ENCODE peak calls at places on chromosomes 13 and 19, in ten cellular contexts. I, Y, J, H, O, T, D, R, N and A are unnamed samples.

GRCh38 chr13:110705826-110706569 is at the start of gene CARS2:
- DNase-seq in I (peak), Y (peak), J (peak), H (peak), O (peak), T (peak), D (peak), R (peak), N (peak), A (peak)

GRCh38 chr19:604355-604754 is 14.7 kb downstream of the HCN2 start:
- DNase-seq in I (no peak), Y (no peak), J (no peak), H (no peak), O (no peak), T (peak), D (no peak), R (no peak), N (no peak), A (peak)

GRCh38 chr19:17389288-17389687 is 4.7 kb downstream of the CCDC194 start:
- DNase-seq in I (no peak), Y (no peak), J (no peak), H (no peak), O (no peak), T (no peak), D (no peak), R (no peak), N (no peak), A (no peak)

GRCh38 chr13:64529874-64530485 is 2700.2 kb downstream of the PCDH9 start:
- DNase-seq in I (peak), Y (no peak), J (no peak), H (no peak), O (no peak), T (no peak), D (no peak), R (no peak), N (no peak), A (peak)

GRCh38 chr19:22976248-22976647 is 26.7 kb downstream of the ZNF728 start:
- DNase-seq in I (no peak), Y (no peak), J (no peak), H (no peak), O (no peak), T (no peak), D (no peak), R (no peak), N (no peak), A (no peak)

GRCh38 chr13:29428310-29428991 is 167.0 kb downstream of the SLC7A1 start:
- DNase-seq in I (no peak), Y (no peak), J (no peak), H (no peak), O (no peak), T (no peak), D (no peak), R (peak), N (peak), A (no peak)

GRCh38 chr19:33047422-33047821 is 17.3 kb downstream of the RHPN2 start:
- DNase-seq in I (no peak), Y (no peak), J (peak), H (peak), O (no peak), T (no peak), D (no peak), R (no peak), N (no peak), A (no peak)

GRCh38 chr19:50492303-50493052 is 15.8 kb upstream of the GARIN5A start:
- DNase-seq in I (no peak), Y (no peak), J (no peak), H (peak), O (no peak), T (no peak), D (no peak), R (no peak), N (no peak), A (no peak)

GRCh38 chr19:4201798-4202197 is 19.3 kb downstream of the ANKRD24 start:
- DNase-seq in I (no peak), Y (no peak), J (no peak), H (no peak), O (no peak), T (no peak), D (no peak), R (no peak), N (no peak), A (no peak)

GRCh38 chr19:343941-344624 is 513 bp downstream of the MIER2 start:
- DNase-seq in I (peak), Y (no peak), J (no peak), H (no peak), O (no peak), T (no peak), D (no peak), R (no peak), N (no peak), A (peak)

GRCh38 chr13:27036236-27036981 is 135.2 kb downstream of the USP12 start:
- DNase-seq in I (peak), Y (no peak), J (no peak), H (no peak), O (no peak), T (no peak), D (no peak), R (no peak), N (no peak), A (no peak)

GRCh38 chr13:43397110-43397509 is 373.7 kb downstream of the DNAJC15 start:
- DNase-seq in I (peak), Y (no peak), J (no peak), H (no peak), O (no peak), T (no peak), D (no peak), R (no peak), N (no peak), A (no peak)

GRCh38 chr19:38551450-38551813 is 66.3 kb downstream of the MAP4K1 start:
- DNase-seq in I (no peak), Y (no peak), J (no peak), H (no peak), O (no peak), T (peak), D (no peak), R (no peak), N (no peak), A (peak)

GRCh38 chr19:46186101-46186716 is 38.2 kb downstream of the IGFL2 start:
- DNase-seq in I (no peak), Y (no peak), J (no peak), H (no peak), O (no peak), T (no peak), D (no peak), R (no peak), N (no peak), A (no peak)

GRCh38 chr13:67855837-67856238 is 625.7 kb upstream of the PCDH9 start:
- DNase-seq in I (no peak), Y (no peak), J (no peak), H (no peak), O (no peak), T (no peak), D (no peak), R (no peak), N (no peak), A (no peak)

GRCh38 chr13:99614465-99614885 is 113.2 kb downstream of the TM9SF2 start:
- DNase-seq in I (peak), Y (no peak), J (peak), H (no peak), O (peak), T (no peak), D (no peak), R (no peak), N (no peak), A (peak)

GRCh38 chr13:112103971-112104872 is 37.3 kb downstream of the SOX1 start:
- DNase-seq in I (no peak), Y (no peak), J (no peak), H (no peak), O (no peak), T (no peak), D (no peak), R (no peak), N (no peak), A (no peak)

GRCh38 chr19:35902870-35903475 is 644 bp downstream of the HCST start:
- DNase-seq in I (no peak), Y (no peak), J (no peak), H (no peak), O (no peak), T (no peak), D (no peak), R (no peak), N (no peak), A (no peak)

GRCh38 chr19:18108897-18109296 is 11.3 kb downstream of the MAST3 start:
- DNase-seq in I (no peak), Y (no peak), J (no peak), H (no peak), O (no peak), T (no peak), D (no peak), R (no peak), N (no peak), A (no peak)

GRCh38 chr19:33064778-33065550 is at the start of gene RHPN2:
- DNase-seq in I (peak), Y (peak), J (no peak), H (peak), O (peak), T (peak), D (no peak), R (peak), N (peak), A (peak)

GRCh38 chr13:109140054-109140776 is 510.8 kb downstream of the MYO16 start:
- DNase-seq in I (no peak), Y (no peak), J (no peak), H (no peak), O (no peak), T (no peak), D (no peak), R (no peak), N (no peak), A (no peak)

GRCh38 chr19:12224676-12225075 is 61.8 kb downstream of the ZNF136 start:
- DNase-seq in I (no peak), Y (no peak), J (no peak), H (no peak), O (no peak), T (no peak), D (no peak), R (no peak), N (no peak), A (no peak)

GRCh38 chr19:34327851-34328250 is 37.1 kb upstream of the GPI start:
- DNase-seq in I (no peak), Y (no peak), J (no peak), H (no peak), O (no peak), T (no peak), D (no peak), R (peak), N (no peak), A (no peak)

GRCh38 chr13:97274782-97275252 is 52.7 kb downstream of the MBNL2 start:
- DNase-seq in I (peak), Y (no peak), J (no peak), H (no peak), O (no peak), T (no peak), D (no peak), R (no peak), N (no peak), A (no peak)

GRCh38 chr13:75861786-75862185 is 225.7 kb downstream of the LMO7 start:
- DNase-seq in I (no peak), Y (no peak), J (no peak), H (no peak), O (no peak), T (no peak), D (no peak), R (no peak), N (no peak), A (no peak)

GRCh38 chr13:28120317-28120716 is 18.0 kb upstream of the PAN3 start:
- DNase-seq in I (no peak), Y (no peak), J (no peak), H (no peak), O (no peak), T (no peak), D (no peak), R (no peak), N (no peak), A (no peak)

GRCh38 chr19:15869109-15869555 is 28.7 kb downstream of the CYP4F2 start:
- DNase-seq in I (peak), Y (no peak), J (peak), H (no peak), O (no peak), T (no peak), D (no peak), R (no peak), N (peak), A (peak)

GRCh38 chr13:105087941-105088340 is 1447.5 kb downstream of the EFNB2 start:
- DNase-seq in I (no peak), Y (no peak), J (no peak), H (no peak), O (no peak), T (no peak), D (no peak), R (no peak), N (no peak), A (no peak)

GRCh38 chr13:112688560-112689497 is 1.0 kb upstream of the ATP11A start:
- DNase-seq in I (no peak), Y (no peak), J (no peak), H (peak), O (peak), T (no peak), D (no peak), R (no peak), N (peak), A (peak)

GRCh38 chr13:99484405-99484981 is 16.8 kb upstream of the TM9SF2 start:
- DNase-seq in I (peak), Y (no peak), J (no peak), H (no peak), O (no peak), T (no peak), D (no peak), R (no peak), N (no peak), A (no peak)

GRCh38 chr19:2308114-2308556 is at the start of gene LINGO3:
- DNase-seq in I (no peak), Y (no peak), J (no peak), H (no peak), O (no peak), T (no peak), D (no peak), R (no peak), N (peak), A (no peak)

GRCh38 chr13:41978007-41978406 is 17.1 kb upstream of the VWA8 start:
- DNase-seq in I (no peak), Y (no peak), J (no peak), H (no peak), O (no peak), T (no peak), D (no peak), R (no peak), N (no peak), A (peak)

GRCh38 chr19:906480-906879 is 6.5 kb downstream of the R3HDM4 start:
- DNase-seq in I (no peak), Y (no peak), J (no peak), H (no peak), O (no peak), T (peak), D (no peak), R (no peak), N (no peak), A (peak)

GRCh38 chr19:17327654-17328516 is 6.8 kb downstream of the ANO8 start:
- DNase-seq in I (peak), Y (no peak), J (peak), H (peak), O (peak), T (no peak), D (no peak), R (no peak), N (no peak), A (peak)

GRCh38 chr19:44848036-44848804 is 2.1 kb downstream of the NECTIN2 start:
- DNase-seq in I (peak), Y (no peak), J (peak), H (no peak), O (no peak), T (no peak), D (no peak), R (no peak), N (no peak), A (no peak)

GRCh38 chr13:27791146-27791900 is 960 bp upstream of the GSX1 start:
- DNase-seq in I (no peak), Y (no peak), J (no peak), H (no peak), O (no peak), T (no peak), D (no peak), R (no peak), N (no peak), A (no peak)

GRCh38 chr13:99385161-99385560 is 78.0 kb upstream of the GPR183 start:
- DNase-seq in I (no peak), Y (no peak), J (no peak), H (no peak), O (no peak), T (no peak), D (no peak), R (no peak), N (no peak), A (no peak)

GRCh38 chr13:21668665-21669599 is 1.9 kb upstream of the FGF9 start:
- DNase-seq in I (peak), Y (no peak), J (no peak), H (peak), O (no peak), T (no peak), D (no peak), R (no peak), N (peak), A (peak)

GRCh38 chr19:35518313-35518712 is 4.9 kb upstream of the DMKN start:
- DNase-seq in I (peak), Y (no peak), J (no peak), H (no peak), O (no peak), T (no peak), D (no peak), R (no peak), N (no peak), A (no peak)

GRCh38 chr13:24313449-24313848 is 4.1 kb downstream of the C1QTNF9 start:
- DNase-seq in I (peak), Y (no peak), J (no peak), H (no peak), O (no peak), T (no peak), D (no peak), R (no peak), N (no peak), A (no peak)

DNA sequence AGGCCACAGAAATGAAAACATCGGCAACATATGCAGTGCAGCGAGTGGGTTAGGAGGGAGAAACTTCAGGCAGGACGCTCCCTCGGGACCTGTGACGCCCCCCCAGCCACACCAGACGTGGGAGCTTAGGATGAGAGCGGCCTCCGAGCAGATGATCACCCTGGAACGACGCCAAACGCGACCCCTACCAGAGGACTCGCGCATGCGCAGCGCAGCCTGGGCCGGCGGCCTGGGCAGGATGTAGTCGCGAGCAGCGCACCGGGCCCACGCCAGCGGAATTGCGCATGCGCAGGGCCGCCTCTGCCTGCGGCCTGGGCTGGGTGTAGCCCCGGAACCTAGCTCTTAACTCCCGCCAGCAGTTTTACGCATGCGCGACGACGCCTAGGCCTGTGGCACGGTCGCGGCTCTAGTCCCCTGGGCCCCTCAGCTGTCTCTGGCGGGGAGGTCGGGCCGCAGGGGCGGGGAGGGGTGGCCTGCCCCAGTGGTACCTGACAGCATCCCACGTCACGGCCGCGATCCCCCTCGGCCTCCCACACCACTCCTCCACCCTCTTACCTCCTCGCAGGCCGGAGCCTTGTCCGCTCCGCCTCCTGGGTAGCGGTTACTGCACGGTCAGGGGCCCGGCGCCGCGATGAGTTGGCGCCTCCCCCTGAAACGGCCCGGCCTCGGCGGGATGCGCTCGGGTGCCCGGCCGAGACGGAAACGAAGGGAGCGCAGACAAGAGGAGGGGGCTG is at the start of gene RCBTB2:
- DNase-seq in I (peak), Y (peak), J (peak), H (peak), O (peak), T (peak), D (peak), R (peak), N (peak), A (peak)
- H3K4me3 ChIP-seq in I (peak), Y (peak), J (peak), H (peak), O (peak), T (peak), D (peak), R (peak), N (peak), A (peak)

GRCh38 chr13:113741101-113741731 is 17.8 kb upstream of the TMEM255B start:
- DNase-seq in I (no peak), Y (no peak), J (no peak), H (no peak), O (no peak), T (no peak), D (no peak), R (no peak), N (no peak), A (no peak)

GRCh38 chr13:113742000-113742441 is 17.0 kb upstream of the TMEM255B start:
- DNase-seq in I (peak), Y (no peak), J (no peak), H (peak), O (no peak), T (no peak), D (no peak), R (no peak), N (no peak), A (no peak)

GRCh38 chr13:113739527-113740285 is 19.3 kb upstream of the TMEM255B start:
- DNase-seq in I (no peak), Y (no peak), J (no peak), H (no peak), O (no peak), T (no peak), D (no peak), R (no peak), N (no peak), A (no peak)

GRCh38 chr13:113740286-113740556 is 18.8 kb upstream of the TMEM255B start:
- DNase-seq in I (no peak), Y (no peak), J (no peak), H (no peak), O (no peak), T (no peak), D (no peak), R (no peak), N (no peak), A (no peak)

GRCh38 chr13:113740661-113741060 is 18.4 kb upstream of the TMEM255B start:
- DNase-seq in I (no peak), Y (no peak), J (no peak), H (no peak), O (no peak), T (no peak), D (no peak), R (no peak), N (no peak), A (no peak)
- TF ChIP-seq CTCF in I (no peak), Y (no peak), J (no peak), H (no peak), O (no peak), T (no peak), D (no peak), R (no peak), N (no peak), A (no peak)

DNA sequence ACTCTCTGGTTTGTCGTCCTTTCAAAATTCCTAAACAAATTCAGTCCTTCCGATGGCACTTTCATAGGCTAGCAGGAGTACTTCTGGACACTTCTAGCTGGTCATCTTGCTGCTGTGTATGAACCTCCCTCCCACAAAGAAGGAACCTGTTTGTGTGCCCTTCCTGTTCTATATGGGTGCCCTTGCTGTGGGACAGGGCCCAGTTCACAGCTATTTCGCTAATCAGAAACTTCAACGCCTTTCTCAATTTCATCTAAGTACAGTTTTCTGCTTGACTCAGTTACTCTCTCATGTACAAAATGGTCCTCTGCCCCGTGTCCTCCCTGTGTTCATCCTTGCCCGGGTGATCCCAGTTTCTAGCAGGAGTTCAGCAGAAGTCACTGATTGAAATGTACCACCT is 96.1 kb downstream of the STARD13 start:
- DNase-seq in I (no peak), Y (no peak), J (no peak), H (no peak), O (no peak), T (no peak), D (no peak), R (no peak), N (no peak), A (peak)
- H3K4me3 ChIP-seq in I (no peak), Y (no peak), J (no peak), H (no peak), O (no peak), T (no peak), D (no peak), R (no peak), N (no peak), A (peak)

GRCh38 chr13:36509369-36509768 is 77.1 kb downstream of the CCNA1 start:
- DNase-seq in I (no peak), Y (no peak), J (no peak), H (no peak), O (no peak), T (no peak), D (no peak), R (no peak), N (no peak), A (no peak)
- TF ChIP-seq CTCF in I (peak), Y (no peak), J (no peak), H (no peak), O (no peak), T (no peak), D (no peak), R (no peak), N (no peak), A (no peak)